ENCODE peak calls at places on chromosomes 13 and 19, in eight cellular contexts. L, O, Z, D, F, V, Y and C are unnamed samples.

GRCh38 chr19:29858000-29858596 is 46.3 kb downstream of the CCNE1 start:
- DNase-seq in Z (peak), D (peak), V (no peak), L (no peak), Y (no peak), O (peak), F (no peak), C (no peak)

GRCh38 chr13:23020246-23020843 is 160.4 kb upstream of the SGCG start:
- DNase-seq in O (peak), F (no peak), D (peak), L (peak), Y (peak), V (no peak), Z (no peak), C (no peak)

GRCh38 chr19:53546766-53547541 is 9.0 kb downstream of the ZNF331 start:
- DNase-seq in L (no peak), V (no peak), Y (no peak), D (no peak), F (no peak), O (no peak), Z (no peak), C (no peak)

GRCh38 chr13:44715287-44716224 is 139.4 kb upstream of the TSC22D1 start:
- DNase-seq in Z (no peak), D (no peak), V (no peak), L (no peak), Y (no peak), F (no peak), O (no peak), C (no peak)

GRCh38 chr19:41837981-41838708 is 6.3 kb downstream of the LYPD4 start:
- DNase-seq in V (no peak), F (no peak), Z (no peak), D (no peak), O (no peak), Y (no peak), L (no peak), C (no peak)

GRCh38 chr19:6728346-6728745 is 7.9 kb upstream of the C3 start:
- DNase-seq in V (peak), D (no peak), L (no peak), Z (no peak), Y (no peak), F (no peak), O (no peak), C (no peak)

GRCh38 chr19:3295581-3295980 is 70.8 kb upstream of the NFIC start:
- DNase-seq in F (no peak), V (no peak), Y (no peak), Z (no peak), L (no peak), O (no peak), D (no peak), C (no peak)

GRCh38 chr13:64078025-64078424 is 2662.4 kb upstream of the PCDH20 start:
- DNase-seq in L (no peak), V (no peak), Y (no peak), D (no peak), Z (no peak), O (no peak), F (no peak), C (no peak)

GRCh38 chr13:101875717-101876393 is 423.4 kb downstream of the ITGBL1 start:
- DNase-seq in O (no peak), Y (peak), V (no peak), D (no peak), L (no peak), F (peak), Z (no peak), C (no peak)

GRCh38 chr13:27135023-27135422 is 36.6 kb downstream of the USP12 start:
- DNase-seq in V (no peak), O (no peak), Z (no peak), F (no peak), Y (no peak), L (no peak), D (no peak), C (no peak)

GRCh38 chr19:1492474-1493006 is 1.6 kb downstream of the REEP6 start:
- DNase-seq in L (no peak), V (no peak), Z (peak), D (no peak), Y (no peak), F (no peak), O (no peak), C (no peak)

GRCh38 chr19:56476671-56477428 is at the start of gene ZNF667:
- DNase-seq in Z (no peak), V (peak), Y (peak), F (no peak), D (peak), L (peak), O (no peak), C (no peak)

GRCh38 chr13:46936525-46936924 is 39.7 kb upstream of the HTR2A start:
- DNase-seq in D (no peak), F (no peak), O (no peak), Y (no peak), L (no peak), Z (no peak), V (no peak), C (no peak)

GRCh38 chr19:39261704-39262103 is 6.5 kb upstream of the IFNL2 start:
- DNase-seq in V (no peak), Z (no peak), Y (no peak), L (no peak), D (no peak), F (no peak), O (no peak), C (no peak)

GRCh38 chr13:70835349-70835748 is 727.1 kb upstream of the KLHL1 start:
- DNase-seq in L (no peak), O (no peak), Y (no peak), D (no peak), V (no peak), F (no peak), Z (no peak), C (no peak)

GRCh38 chr13:20441066-20441465 is 84.6 kb downstream of the CRYL1 start:
- DNase-seq in V (no peak), L (no peak), F (no peak), Z (no peak), Y (no peak), D (no peak), O (no peak), C (no peak)

GRCh38 chr19:29422047-29422446 is 103.7 kb upstream of the VSTM2B start:
- DNase-seq in L (no peak), Y (no peak), O (no peak), F (no peak), Z (no peak), V (no peak), D (no peak), C (no peak)

GRCh38 chr13:80038371-80038770 is 302.6 kb downstream of the SPRY2 start:
- DNase-seq in O (no peak), Z (no peak), V (no peak), D (no peak), Y (no peak), F (no peak), L (no peak), C (no peak)

GRCh38 chr19:38711726-38712153 is 32.5 kb downstream of the CAPN12 start:
- DNase-seq in F (peak), O (no peak), L (no peak), Y (peak), Z (no peak), D (no peak), V (no peak), C (no peak)

GRCh38 chr19:29143183-29143582 is 69.8 kb downstream of the UQCRFS1 start:
- DNase-seq in L (no peak), O (no peak), D (no peak), Z (no peak), V (no peak), Y (no peak), F (no peak), C (no peak)

GRCh38 chr13:42946927-42947326 is 45.1 kb downstream of the EPSTI1 start:
- DNase-seq in L (no peak), Z (no peak), D (no peak), V (no peak), F (no peak), Y (peak), O (no peak), C (no peak)

GRCh38 chr13:30824651-30825050 is 81.4 kb upstream of the MEDAG start:
- DNase-seq in D (no peak), L (no peak), F (no peak), V (no peak), Z (no peak), O (no peak), Y (no peak), C (no peak)

GRCh38 chr13:30370146-30370545 is 52.1 kb upstream of the UBE2L5 start:
- DNase-seq in D (no peak), F (no peak), Z (no peak), Y (no peak), O (no peak), V (no peak), L (no peak), C (no peak)

GRCh38 chr19:16208064-16208759 is 10.5 kb downstream of the AP1M1 start:
- DNase-seq in L (no peak), O (no peak), Z (no peak), F (no peak), Y (no peak), D (no peak), V (no peak), C (no peak)

GRCh38 chr13:38630780-38631179 is 56.1 kb upstream of the FREM2 start:
- DNase-seq in Y (peak), O (no peak), F (no peak), L (no peak), V (no peak), D (no peak), Z (no peak), C (no peak)

GRCh38 chr19:37007587-37008220 is 70.5 kb upstream of the ZNF420 start:
- DNase-seq in D (peak), Z (no peak), O (no peak), V (peak), Y (peak), L (no peak), F (peak), C (no peak)

GRCh38 chr13:21739771-21740170 is 68.9 kb downstream of the FGF9 start:
- DNase-seq in O (no peak), L (no peak), Z (no peak), F (no peak), D (no peak), V (no peak), Y (no peak), C (no peak)

GRCh38 chr19:2555422-2556220 is 79.7 kb downstream of the GADD45B start:
- DNase-seq in F (no peak), L (no peak), V (no peak), Y (no peak), Z (no peak), D (no peak), O (no peak), C (no peak)

DNA sequence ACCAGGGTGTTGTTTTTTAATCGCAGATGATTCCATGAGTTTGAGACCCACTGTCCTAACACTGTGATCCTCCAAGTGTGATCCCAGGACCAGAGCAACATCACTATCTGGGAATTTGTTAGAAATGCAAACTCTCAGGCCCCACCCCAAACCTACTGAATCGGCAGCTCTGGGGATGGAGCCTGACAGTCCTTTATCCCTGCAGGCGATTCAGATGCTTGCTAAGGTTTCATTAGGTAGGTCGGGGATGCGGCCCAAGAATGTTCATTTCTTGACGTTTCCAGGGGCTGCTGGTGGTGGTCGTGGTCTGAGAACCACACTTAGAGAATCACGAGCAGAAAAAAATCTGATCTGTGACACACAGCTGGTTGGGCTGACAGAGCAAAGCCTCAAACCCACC is 1.4 kb upstream of the FARP1 start:
- DNase-seq in V (no peak), O (no peak), Z (no peak), F (no peak), D (no peak), L (no peak), Y (no peak), C (no peak)
- H3K27ac ChIP-seq in V (no peak), O (no peak), Z (no peak), F (no peak), D (no peak), L (no peak), Y (no peak), C (no peak)

DNA sequence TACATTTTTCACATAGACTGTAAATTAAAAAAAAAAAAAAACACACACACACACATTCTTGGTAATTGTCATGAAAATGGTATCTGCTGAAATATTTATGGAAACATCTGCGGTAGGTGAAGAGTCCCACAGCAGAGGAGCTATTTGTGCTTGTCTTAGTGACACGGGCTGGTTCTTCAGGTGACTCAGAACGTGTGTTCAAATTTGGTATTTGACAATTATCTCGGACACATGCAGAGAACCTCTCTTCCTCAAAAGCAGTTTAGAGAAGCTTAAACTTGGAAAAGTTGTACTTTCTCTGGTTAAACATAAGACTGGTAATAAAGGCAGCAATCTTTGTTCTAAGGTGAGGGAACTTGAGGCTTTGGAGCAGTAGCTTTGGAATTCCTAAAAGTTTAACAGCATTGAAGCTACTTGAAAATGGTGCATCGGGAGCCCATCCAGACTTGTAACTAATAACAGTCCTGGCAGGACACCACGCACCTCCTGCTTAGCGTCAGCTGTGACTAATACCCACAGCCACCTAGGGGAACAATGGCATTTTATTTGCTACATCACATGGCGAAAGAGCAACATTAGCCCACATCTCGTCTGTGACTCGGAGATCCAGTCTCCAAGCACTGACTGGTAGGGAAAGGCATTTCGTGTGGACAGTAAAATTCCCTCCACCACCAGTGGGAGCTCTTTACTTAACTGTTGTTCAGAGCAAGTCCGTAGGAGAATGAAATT is 1505.1 kb upstream of the SLC10A2 start:
- DNase-seq in Z (no peak), D (no peak), V (peak), L (peak), O (peak), Y (peak), F (peak), C (no peak)
- H3K27ac ChIP-seq in Z (no peak), D (no peak), V (no peak), L (no peak), O (no peak), Y (peak), F (no peak), C (no peak)

DNA sequence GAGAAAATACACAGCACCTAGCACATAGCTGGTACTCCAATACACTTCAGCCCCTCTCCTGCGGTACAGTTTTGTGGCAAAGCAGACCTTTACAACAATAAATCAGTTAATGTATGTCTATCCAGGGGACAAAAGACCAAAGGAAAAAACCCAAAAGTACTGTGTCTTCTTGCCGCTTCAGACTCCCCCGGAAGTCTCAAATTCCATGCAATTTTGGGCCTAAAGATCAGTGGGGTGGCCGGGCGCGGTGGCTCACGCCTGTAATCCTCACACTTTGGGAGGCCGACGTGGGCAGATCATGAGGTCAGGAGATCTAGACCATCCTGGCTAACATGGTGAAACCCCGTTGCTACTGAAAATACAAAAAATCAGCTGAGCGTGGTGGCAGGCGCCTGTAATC is 16.2 kb downstream of the CARS2 start:
- DNase-seq in Y (no peak), O (no peak), Z (no peak), V (no peak), D (no peak), L (no peak), F (no peak), C (no peak)
- H3K27ac ChIP-seq in Y (no peak), O (no peak), Z (no peak), V (no peak), D (no peak), L (no peak), F (no peak), C (no peak)

DNA sequence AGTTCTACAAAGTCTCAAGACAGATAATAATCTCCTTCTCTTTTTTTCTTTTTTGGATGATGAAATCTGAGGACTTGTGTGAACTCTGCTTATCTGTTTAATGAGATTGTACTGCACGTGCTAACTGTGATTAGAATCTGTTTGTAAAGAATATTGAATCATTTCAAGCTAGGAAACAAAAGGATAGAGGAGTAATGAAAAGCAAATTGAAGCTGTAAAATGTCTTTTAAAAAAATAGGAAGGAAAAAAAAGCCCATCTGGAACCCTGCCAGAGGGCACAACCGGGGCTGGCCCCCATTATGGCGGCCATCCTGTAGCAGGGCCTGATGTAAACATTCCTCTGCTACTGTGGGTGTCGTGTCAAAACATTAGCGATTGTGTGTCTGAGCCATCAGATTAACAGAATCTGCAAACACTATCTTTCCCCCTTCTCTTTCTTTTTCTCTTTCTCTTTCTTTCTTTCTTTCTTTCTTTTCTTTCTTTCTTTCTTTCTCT is 83.0 kb downstream of the FLT1 start:
- DNase-seq in V (no peak), F (no peak), O (no peak), L (no peak), Y (peak), D (no peak), Z (no peak), C (no peak)
- H3K27ac ChIP-seq in V (no peak), F (no peak), O (no peak), L (no peak), Y (no peak), D (no peak), Z (no peak), C (no peak)

DNA sequence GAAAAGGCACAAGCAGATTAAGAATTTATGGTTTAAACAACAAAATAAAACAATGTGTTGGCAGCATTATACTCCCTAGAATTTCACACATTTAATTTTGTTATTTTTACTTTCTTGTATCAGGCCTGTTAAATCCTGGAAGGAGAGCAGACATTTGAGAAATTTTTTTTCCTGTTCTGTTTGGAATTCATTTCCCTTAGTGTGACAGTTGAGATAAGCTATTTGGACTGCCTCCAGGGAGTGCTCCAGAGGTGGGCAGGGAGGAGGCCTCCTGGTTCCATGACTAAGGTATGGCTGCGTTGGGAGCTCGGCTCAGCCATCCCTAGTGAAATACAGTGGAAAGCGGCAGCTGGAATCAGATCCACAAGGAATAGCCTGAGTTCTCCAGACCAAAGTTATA is 185.7 kb downstream of the KCNRG start:
- DNase-seq in V (no peak), Y (no peak), F (no peak), Z (no peak), L (no peak), O (no peak), D (no peak), C (no peak)
- H3K27ac ChIP-seq in V (no peak), Y (no peak), F (no peak), Z (no peak), L (no peak), O (no peak), D (no peak), C (no peak)

GRCh38 chr13:59305896-59306295 is 857.8 kb downstream of the DIAPH3 start:
- DNase-seq in Y (no peak), Z (no peak), F (no peak), O (no peak), D (no peak), V (no peak), L (no peak), C (no peak)
- H3K27ac ChIP-seq in Y (no peak), Z (no peak), F (no peak), O (no peak), D (no peak), V (no peak), L (no peak), C (no peak)

GRCh38 chr13:75458696-75459422 is 23.1 kb downstream of the TBC1D4 start:
- DNase-seq in Y (no peak), O (no peak), V (peak), L (no peak), D (no peak), Z (no peak), F (no peak), C (no peak)
- H3K27ac ChIP-seq in Y (no peak), O (no peak), V (no peak), L (no peak), D (no peak), Z (peak), F (no peak), C (peak)

GRCh38 chr19:48968179-48968661 is 3.1 kb downstream of the FTL start:
- DNase-seq in D (no peak), Y (no peak), L (no peak), O (no peak), V (no peak), F (no peak), Z (no peak), C (no peak)
- H3K27ac ChIP-seq in D (no peak), Y (no peak), L (peak), O (peak), V (peak), F (peak), Z (peak), C (peak)

GRCh38 chr19:14150770-14151661 is 14.6 kb upstream of the ASF1B start:
- DNase-seq in Z (no peak), Y (no peak), D (no peak), O (no peak), F (no peak), L (no peak), V (no peak), C (no peak)
- H3K27ac ChIP-seq in Z (peak), Y (no peak), D (peak), O (no peak), F (no peak), L (no peak), V (no peak), C (no peak)